ENCODE peak calls at places on chromosome 12, in six cellular contexts. U, D, J, Q, L and I are unnamed samples. For H3K9me3, the result is how much of the 10 kb centered on the place peaks cover.

GRCh38 chr12:102452605-102453004 is 27.8 kb downstream of the IGF1 start:
- DNase-seq in U (no peak), D (no peak), J (no peak), Q (no peak), L (no peak), I (no peak)

GRCh38 chr12:29131539-29131938 is 17.5 kb upstream of the FAR2 start:
- DNase-seq in U (no peak), D (no peak), J (no peak), Q (no peak), L (peak), I (no peak)

GRCh38 chr12:51886021-51886710 is 1.7 kb upstream of the ANKRD33 start:
- DNase-seq in U (peak), D (peak), J (peak), Q (peak), L (peak), I (peak)

GRCh38 chr12:117054279-117054678 is 44.9 kb downstream of the TESC start:
- DNase-seq in U (no peak), D (no peak), J (no peak), Q (no peak), L (no peak), I (no peak)

GRCh38 chr12:107287436-107288413 is 194.4 kb upstream of the CRY1 start:
- DNase-seq in U (no peak), D (no peak), J (no peak), Q (no peak), L (peak), I (no peak)

GRCh38 chr12:26135571-26135970 is 10.7 kb upstream of the BHLHE41 start:
- DNase-seq in U (no peak), D (no peak), J (no peak), Q (no peak), L (no peak), I (no peak)

GRCh38 chr12:25384038-25384953 is 133.6 kb upstream of the KRAS start:
- DNase-seq in U (no peak), D (no peak), J (no peak), Q (no peak), L (no peak), I (no peak)

GRCh38 chr12:122874081-122874480 is 21.8 kb downstream of the VPS37B start:
- DNase-seq in U (no peak), D (no peak), J (no peak), Q (peak), L (no peak), I (no peak)

GRCh38 chr12:114451657-114452056 is 45.7 kb upstream of the TBX5 start:
- DNase-seq in U (no peak), D (no peak), J (no peak), Q (no peak), L (no peak), I (no peak)

GRCh38 chr12:120590741-120591407 is 9.7 kb upstream of the POP5 start:
- DNase-seq in U (no peak), D (no peak), J (no peak), Q (no peak), L (no peak), I (no peak)

GRCh38 chr12:4293942-4294505 is 20.5 kb downstream of the CCND2 start:
- DNase-seq in U (no peak), D (no peak), J (no peak), Q (no peak), L (no peak), I (no peak)

GRCh38 chr12:52524241-52524897 is 4.2 kb upstream of the KRT5 start:
- DNase-seq in U (no peak), D (peak), J (no peak), Q (no peak), L (no peak), I (no peak)

GRCh38 chr12:98725481-98726247 is 80.6 kb downstream of the APAF1 start:
- DNase-seq in U (peak), D (no peak), J (no peak), Q (no peak), L (peak), I (peak)

GRCh38 chr12:132941336-132941954 is 14.7 kb downstream of the ZNF605 start:
- DNase-seq in U (no peak), D (no peak), J (no peak), Q (no peak), L (no peak), I (no peak)

GRCh38 chr12:132940071-132940719 is 15.9 kb downstream of the ZNF605 start:
- DNase-seq in U (no peak), D (no peak), J (no peak), Q (no peak), L (no peak), I (no peak)

GRCh38 chr12:132942611-132943010 is 13.5 kb downstream of the ZNF605 start:
- DNase-seq in U (no peak), D (no peak), J (no peak), Q (no peak), L (no peak), I (no peak)

GRCh38 chr12:132936163-132936562 is 19.9 kb downstream of the ZNF605 start:
- DNase-seq in U (no peak), D (no peak), J (no peak), Q (no peak), L (no peak), I (no peak)

GRCh38 chr12:132937476-132937875 is 18.6 kb downstream of the ZNF605 start:
- DNase-seq in U (no peak), D (no peak), J (no peak), Q (no peak), L (no peak), I (no peak)
- H3K9me3 ChIP-seq in U (under half), D (half or more), J (half or more), Q (under half), L (under half), I (half or more)

DNA sequence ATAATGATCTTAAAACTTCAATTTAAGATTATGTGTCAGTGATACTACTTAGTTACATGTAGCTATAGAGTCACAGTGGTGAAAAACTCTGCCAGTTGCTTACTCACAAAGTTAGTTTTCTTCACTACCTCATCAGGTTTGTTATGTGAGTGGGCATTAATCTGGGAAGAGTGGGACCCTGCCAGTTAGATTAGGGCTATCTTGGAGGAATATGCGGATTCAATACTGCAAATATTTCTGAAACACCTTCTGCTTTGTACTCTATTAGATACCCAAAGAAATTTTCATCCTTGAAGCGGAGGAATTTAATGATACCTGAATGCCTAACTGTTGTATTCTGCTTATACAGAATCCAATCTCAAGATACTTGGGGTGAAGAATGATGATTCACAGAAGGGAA is 25.1 kb downstream of the ZNF268 start:
- DNase-seq in U (no peak), D (no peak), J (no peak), Q (no peak), L (no peak), I (no peak)
- H3K9me3 ChIP-seq in U (under half), D (half or more), J (half or more), Q (half or more), L (under half), I (half or more)

GRCh38 chr12:119262388-119262787 is 72.1 kb upstream of the CCDC60 start:
- DNase-seq in U (no peak), D (no peak), J (no peak), Q (no peak), L (no peak), I (no peak)

DNA sequence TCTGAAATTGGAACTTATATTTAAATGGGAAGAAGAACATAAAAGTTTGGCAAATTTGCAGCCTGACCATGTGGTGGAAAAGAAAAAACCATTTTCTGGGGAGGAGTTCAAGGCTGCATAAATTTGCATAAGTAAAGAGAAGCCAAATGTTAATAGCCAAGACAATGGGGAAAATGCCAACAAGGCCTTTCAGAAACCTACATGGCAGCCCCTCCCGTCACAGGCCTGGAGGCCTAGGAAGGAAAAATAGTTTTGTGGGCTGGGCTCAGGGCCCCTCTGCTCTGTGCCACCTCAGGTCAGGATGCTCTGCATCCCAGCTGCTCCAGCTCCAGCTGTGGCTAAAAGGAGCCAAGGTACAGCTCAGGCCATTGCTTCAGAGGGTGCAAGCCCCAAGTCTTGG is 67.6 kb upstream of the CCDC60 start:
- DNase-seq in U (no peak), D (no peak), J (no peak), Q (no peak), L (no peak), I (no peak)
- H3K9me3 ChIP-seq in U (under half), D (under half), J (under half), Q (under half), L (under half), I (under half)

GRCh38 chr12:126773012-126773411 is 1494.0 kb upstream of the TMEM132C start:
- DNase-seq in U (no peak), D (no peak), J (no peak), Q (no peak), L (no peak), I (no peak)

GRCh38 chr12:126770188-126770587 is 1496.8 kb upstream of the TMEM132C start:
- DNase-seq in U (no peak), D (no peak), J (no peak), Q (no peak), L (no peak), I (no peak)

GRCh38 chr12:126767334-126767733 is 1499.6 kb upstream of the TMEM132C start:
- DNase-seq in U (no peak), D (no peak), J (no peak), Q (no peak), L (no peak), I (no peak)

GRCh38 chr12:126772171-126772864 is 1494.7 kb upstream of the TMEM132C start:
- DNase-seq in U (no peak), D (no peak), J (peak), Q (peak), L (peak), I (no peak)

DNA sequence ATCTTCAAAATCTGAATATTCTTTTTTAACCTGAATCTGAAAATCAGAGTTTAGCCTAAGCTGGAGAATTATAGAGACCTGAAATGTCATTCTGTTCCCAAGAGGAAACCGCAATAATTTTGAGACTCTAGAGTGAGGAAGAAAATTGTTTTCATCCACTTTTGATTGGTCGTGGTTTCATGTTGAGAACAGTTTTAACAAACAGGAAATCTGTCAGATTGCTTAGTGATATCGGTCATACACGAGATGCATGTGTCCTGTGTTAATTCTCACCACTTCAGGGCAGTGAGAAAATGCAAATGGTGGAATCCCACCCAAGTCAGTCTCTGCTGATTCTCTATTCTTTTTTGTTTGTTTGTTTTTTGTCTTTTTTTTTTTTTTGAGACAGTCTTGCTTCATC is 1498.5 kb upstream of the TMEM132C start:
- DNase-seq in U (no peak), D (no peak), J (no peak), Q (no peak), L (no peak), I (no peak)
- H3K9me3 ChIP-seq in U (under half), D (under half), J (under half), Q (under half), L (under half), I (under half)

DNA sequence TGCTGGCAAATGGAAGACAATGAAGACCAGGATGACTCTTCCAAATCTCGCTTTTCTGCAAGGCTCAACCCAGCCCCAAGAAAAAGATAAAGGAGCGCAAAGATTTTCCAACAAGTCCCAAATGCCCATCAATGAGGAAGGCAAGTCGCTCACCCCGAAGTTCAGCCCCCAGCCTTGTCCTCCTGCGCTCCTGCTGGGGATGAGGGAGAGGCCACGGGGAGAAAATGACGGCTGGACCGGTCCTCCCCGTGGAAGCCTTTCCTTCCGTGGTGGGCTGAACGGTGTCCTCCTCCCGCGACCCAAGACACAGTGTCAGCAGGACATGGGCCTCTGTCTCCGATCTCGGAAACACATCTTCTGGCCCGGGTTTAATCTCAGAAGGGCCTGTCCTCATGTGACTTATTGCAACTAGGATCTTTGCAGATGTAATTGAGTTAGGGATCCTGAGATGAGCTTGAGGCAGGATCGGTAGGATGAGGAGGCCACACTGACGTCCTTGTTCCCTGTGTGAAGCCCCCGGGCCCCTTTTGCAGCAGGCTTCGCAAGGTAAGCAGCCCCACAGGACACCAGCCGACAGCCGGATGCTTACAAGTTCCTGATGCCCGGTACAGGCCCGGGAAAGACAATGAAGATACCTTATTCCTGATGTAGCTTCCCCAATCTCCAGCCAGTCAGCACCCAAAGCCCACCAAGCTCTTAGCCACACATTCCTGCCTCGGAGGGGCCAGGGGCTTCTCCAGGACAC is 64.2 kb downstream of the GALNT9 start:
- DNase-seq in U (peak), D (no peak), J (no peak), Q (no peak), L (no peak), I (no peak)
- H3K9me3 ChIP-seq in U (under half), D (under half), J (under half), Q (under half), L (under half), I (half or more)